ENCODE peak calls at places on chromosomes 6 and 20, in five cellular contexts. X is iPS-NIHi11; M is activated CD8-positive, alpha-beta memory T cell treated with anti-CD3 and anti-CD28 coated beads for 1 hour; N is H7; V is D341Med. L is an unnamed sample.

GRCh38 chr6:81636930-81637568 is 115.4 kb downstream of the TENT5A start:
- DNase-seq in N (no peak), M (no peak), X (no peak), V (no peak), L (no peak)

GRCh38 chr6:7811441-7811840 is 85.5 kb downstream of the BMP6 start:
- DNase-seq in V (no peak), X (no peak), M (no peak), N (no peak), L (no peak)

GRCh38 chr6:150408842-150409241 is 40.0 kb downstream of the IYD start:
- DNase-seq in N (no peak), V (no peak), M (no peak), X (no peak), L (no peak)

GRCh38 chr6:81694214-81694613 is 58.3 kb downstream of the TENT5A start:
- DNase-seq in X (no peak), V (no peak), N (no peak), M (no peak), L (no peak)

GRCh38 chr6:998551-998950 is 305.6 kb upstream of the EXOC2 start:
- DNase-seq in X (no peak), N (no peak), V (no peak), M (no peak), L (no peak)

GRCh38 chr20:46700481-46700880 is 9.0 kb upstream of the SLC2A10 start:
- DNase-seq in M (no peak), V (no peak), X (no peak), N (no peak), L (no peak)

GRCh38 chr6:106413722-106414121 is 53.2 kb downstream of the CRYBG1 start:
- DNase-seq in N (no peak), X (no peak), M (no peak), V (no peak), L (no peak)

GRCh38 chr20:29874476-29875202 is 1382.8 kb upstream of the DEFB115 start:
- DNase-seq in V (peak), X (no peak), N (peak), M (no peak), L (no peak)

GRCh38 chr20:57215826-57216471 is 50.5 kb downstream of the BMP7 start:
- DNase-seq in V (no peak), X (no peak), M (no peak), N (no peak), L (no peak)

GRCh38 chr6:43951063-43951755 is 176.0 kb downstream of the MRPL14 start:
- DNase-seq in X (peak), V (peak), M (no peak), N (peak), L (peak)

GRCh38 chr20:17662333-17663039 is 19.6 kb downstream of the RRBP1 start:
- DNase-seq in N (no peak), X (no peak), V (no peak), M (no peak), L (no peak)

GRCh38 chr20:48467622-48468021 is 360.2 kb downstream of the PREX1 start:
- DNase-seq in M (no peak), N (peak), X (peak), V (no peak), L (peak)

GRCh38 chr6:166877349-166877748 is 79.0 kb downstream of the RNASET2 start:
- DNase-seq in X (no peak), N (no peak), V (no peak), M (no peak), L (no peak)

GRCh38 chr6:52162940-52163908 is 23.0 kb upstream of the IL17A start:
- DNase-seq in V (no peak), X (no peak), M (no peak), N (peak), L (no peak)

GRCh38 chr6:104728444-104728843 is 131.3 kb downstream of the HACE1 start:
- DNase-seq in V (no peak), M (no peak), N (no peak), X (no peak), L (no peak)

GRCh38 chr6:149094934-149095341 is 222.6 kb upstream of the TAB2 start:
- DNase-seq in N (no peak), M (no peak), V (no peak), X (no peak), L (no peak)

GRCh38 chr6:165308926-165309731 is at the start of gene C6orf118:
- DNase-seq in X (peak), V (peak), M (no peak), N (peak), L (no peak)

GRCh38 chr6:14066782-14067406 is 50.7 kb upstream of the CD83 start:
- DNase-seq in M (no peak), V (peak), N (peak), X (peak), L (peak)

GRCh38 chr20:32163951-32164350 is 43.6 kb downstream of the PLAGL2 start:
- DNase-seq in M (no peak), X (no peak), N (no peak), V (no peak), L (no peak)

GRCh38 chr6:36649721-36650484 is 28.6 kb upstream of the CDKN1A start:
- DNase-seq in N (no peak), V (no peak), X (no peak), M (no peak), L (no peak)

GRCh38 chr6:130598021-130598989 is 228.9 kb upstream of the SMLR1 start:
- DNase-seq in V (no peak), N (no peak), M (no peak), X (no peak), L (no peak)

GRCh38 chr6:16239090-16239797 is 857 bp downstream of the GMPR start:
- DNase-seq in M (peak), N (peak), X (no peak), V (peak), L (peak)

GRCh38 chr20:25544316-25544715 is 41.0 kb downstream of the NINL start:
- DNase-seq in N (no peak), M (no peak), V (no peak), X (no peak), L (no peak)

GRCh38 chr20:10306440-10307358 is 88.1 kb downstream of the SNAP25 start:
- DNase-seq in N (no peak), M (no peak), V (no peak), X (no peak), L (no peak)

GRCh38 chr20:36279776-36280175 is 26.4 kb upstream of the DLGAP4 start:
- DNase-seq in M (no peak), X (no peak), N (no peak), V (no peak), L (no peak)

GRCh38 chr6:142953373-142954273 is 8.6 kb upstream of the HIVEP2 start:
- DNase-seq in X (no peak), V (no peak), N (no peak), M (no peak), L (no peak)

GRCh38 chr6:158516098-158516497 is 43.8 kb upstream of the TMEM181 start:
- DNase-seq in M (no peak), V (no peak), X (no peak), N (no peak), L (no peak)

GRCh38 chr6:139406577-139407343 is 32.3 kb upstream of the CITED2 start:
- DNase-seq in X (no peak), V (no peak), M (no peak), N (no peak), L (no peak)

GRCh38 chr6:15443119-15443518 is 197.2 kb downstream of the JARID2 start:
- DNase-seq in N (no peak), V (no peak), M (no peak), X (no peak), L (no peak)